ENCODE peak calls at places on chromosome 11, in ten cellular contexts. W, Y, N, I, B, L, E, C, D and V are unnamed samples.

GRCh38 chr11:72326151-72326842 is 82.3 kb upstream of the PHOX2A start:
- DNase-seq in W (no peak), Y (no peak), N (no peak), I (no peak), B (peak; percentile 13), L (no peak), E (no peak), C (no peak), D (peak; percentile 67), V (peak; percentile 64)

GRCh38 chr11:108944486-108945178 is 279.8 kb downstream of the DDX10 start:
- DNase-seq in W (no peak), Y (no peak), N (no peak), I (no peak), B (no peak), L (no peak), E (no peak), C (no peak), D (no peak), V (no peak)

GRCh38 chr11:117713676-117714075 is 83.3 kb downstream of the DSCAML1 start:
- DNase-seq in W (no peak), Y (no peak), N (no peak), I (no peak), B (no peak), L (peak; percentile 32), E (no peak), C (no peak), D (no peak), V (no peak)

GRCh38 chr11:91664521-91664920 is 560.1 kb upstream of the FAT3 start:
- DNase-seq in W (no peak), Y (no peak), N (no peak), I (no peak), B (no peak), L (no peak), E (no peak), C (no peak), D (no peak), V (no peak)

GRCh38 chr11:120884290-120885020 is 139.4 kb upstream of the TBCEL start:
- DNase-seq in W (no peak), Y (no peak), N (no peak), I (no peak), B (no peak), L (no peak), E (no peak), C (no peak), D (no peak), V (no peak)

GRCh38 chr11:112783945-112784322 is 177.3 kb upstream of the NCAM1 start:
- DNase-seq in W (no peak), Y (no peak), N (no peak), I (no peak), B (no peak), L (no peak), E (no peak), C (no peak), D (no peak), V (no peak)

GRCh38 chr11:121479839-121480238 is 27.1 kb upstream of the SORL1-AS1 start:
- DNase-seq in W (no peak), Y (no peak), N (no peak), I (no peak), B (no peak), L (no peak), E (no peak), C (no peak), D (no peak), V (no peak)

GRCh38 chr11:119874660-119875238 is 145.7 kb upstream of the NECTIN1 start:
- DNase-seq in W (no peak), Y (no peak), N (no peak), I (no peak), B (no peak), L (no peak), E (no peak), C (no peak), D (no peak), V (no peak)

GRCh38 chr11:47056261-47056915 is 119.8 kb downstream of the CSTPP1 start:
- DNase-seq in W (no peak), Y (peak; percentile 49), N (no peak), I (peak; percentile 23), B (no peak), L (no peak), E (no peak), C (no peak), D (peak; percentile 11), V (peak; percentile 50)

GRCh38 chr11:66176650-66177049 is 91.8 kb upstream of the RAB1B start:
- DNase-seq in W (no peak), Y (no peak), N (no peak), I (no peak), B (no peak), L (no peak), E (no peak), C (no peak), D (no peak), V (no peak)

GRCh38 chr11:116864531-116864930 is 27.1 kb upstream of the APOA1 start:
- DNase-seq in W (no peak), Y (no peak), N (no peak), I (no peak), B (no peak), L (no peak), E (no peak), C (no peak), D (no peak), V (no peak)

GRCh38 chr11:80261776-80262175 is 820.9 kb upstream of the TENM4 start:
- DNase-seq in W (no peak), Y (no peak), N (no peak), I (no peak), B (no peak), L (no peak), E (no peak), C (no peak), D (no peak), V (no peak)

GRCh38 chr11:119179983-119180382 is 5.3 kb upstream of the NHERF4 start:
- DNase-seq in W (no peak), Y (peak; percentile 44), N (no peak), I (no peak), B (no peak), L (peak; percentile 86), E (no peak), C (peak; percentile 60), D (no peak), V (no peak)

GRCh38 chr11:20109731-20110445 is 50.4 kb downstream of the DBX1 start:
- DNase-seq in W (no peak), Y (no peak), N (no peak), I (no peak), B (no peak), L (no peak), E (no peak), C (no peak), D (no peak), V (peak; percentile 57)

GRCh38 chr11:97740783-97741151 is 1280.0 kb upstream of the CNTN5 start:
- DNase-seq in W (no peak), Y (no peak), N (no peak), I (no peak), B (no peak), L (no peak), E (no peak), C (no peak), D (no peak), V (no peak)

GRCh38 chr11:121795206-121795605 is 320.8 kb downstream of the BLID start:
- DNase-seq in W (no peak), Y (no peak), N (no peak), I (no peak), B (no peak), L (no peak), E (no peak), C (no peak), D (no peak), V (no peak)